ENCODE peak calls at places on chromosomes 3 and 15, in eight cellular contexts. U is amniotic stem cell; Y is SJSA1; E is esophagus squamous epithelium; D is HFFc6; Z is activated gamma-delta T cell treated with Interleukin-2 at 50 U/mL for 16 hours; N is AG08395; I is stimulated activated CD8-positive, alpha-beta memory T cell treated with anti-CD3 and anti-CD28 coated beads, Interleukin-15, amount 100 ng/mL, for 24 hours. W is an unnamed sample.

GRCh38 chr3:195135921-195136320 is 135.0 kb downstream of the XXYLT1 start:
- DNase-seq in U (no peak), E (no peak), N (no peak), Z (no peak), Y (no peak), I (no peak), D (no peak), W (no peak)

GRCh38 chr15:94177112-94177511 is 54.2 kb upstream of the MCTP2 start:
- DNase-seq in Z (no peak), N (no peak), E (no peak), D (peak), U (no peak), I (no peak), Y (no peak), W (no peak)

GRCh38 chr3:59998040-59998439 is 948.2 kb upstream of the CFAP20DC start:
- DNase-seq in N (no peak), U (no peak), E (no peak), D (no peak), I (no peak), Z (no peak), Y (no peak), W (no peak)

GRCh38 chr15:63672775-63673174 is 75.6 kb downstream of the FBXL22 start:
- DNase-seq in D (no peak), U (no peak), E (no peak), Z (no peak), Y (no peak), N (no peak), I (no peak), W (no peak)

GRCh38 chr3:63824309-63824708 is 5.2 kb downstream of the C3orf49 start:
- DNase-seq in Y (peak), U (peak), N (no peak), I (no peak), E (no peak), Z (no peak), D (peak), W (no peak)

GRCh38 chr15:101689901-101690300 is 34.4 kb downstream of the TARS3 start:
- DNase-seq in U (no peak), I (no peak), D (peak), Y (peak), Z (no peak), N (peak), E (no peak), W (no peak)

GRCh38 chr3:101690972-101691371 is 4.5 kb upstream of the RPL24 start:
- DNase-seq in Y (no peak), U (no peak), E (no peak), N (no peak), Z (no peak), I (no peak), D (no peak), W (no peak)

GRCh38 chr15:70182858-70183695 is 85.4 kb upstream of the TLE3 start:
- DNase-seq in Z (no peak), N (no peak), E (no peak), Y (no peak), U (no peak), D (no peak), I (no peak), W (no peak)

GRCh38 chr15:83030021-83030420 is 18.6 kb upstream of the C15orf40 start:
- DNase-seq in U (no peak), Z (no peak), Y (peak), N (no peak), I (no peak), D (peak), E (no peak), W (no peak)

GRCh38 chr3:149378420-149379388 is 1.3 kb upstream of the TM4SF1 start:
- DNase-seq in D (no peak), I (no peak), N (no peak), E (no peak), Z (no peak), Y (no peak), U (no peak), W (no peak)

GRCh38 chr3:78086150-78086549 is 1046.3 kb downstream of the ROBO2 start:
- DNase-seq in N (no peak), D (no peak), I (no peak), Y (no peak), U (no peak), Z (no peak), E (no peak), W (no peak)

GRCh38 chr3:168813261-168813660 is 717.5 kb upstream of the GOLIM4 start:
- DNase-seq in E (no peak), I (no peak), D (no peak), Z (no peak), Y (no peak), U (no peak), N (no peak), W (no peak)

GRCh38 chr3:99971761-99972160 is 142.5 kb downstream of the FILIP1L start:
- DNase-seq in D (no peak), U (no peak), Z (no peak), N (no peak), Y (no peak), I (no peak), E (no peak), W (no peak)

GRCh38 chr3:182118081-182118480 is 406.4 kb downstream of the SOX2 start:
- DNase-seq in Z (no peak), U (no peak), Y (peak), E (no peak), D (no peak), N (no peak), I (no peak), W (no peak)

GRCh38 chr3:158794936-158795518 is 6.8 kb upstream of the MFSD1 start:
- DNase-seq in I (no peak), N (peak), Y (no peak), D (peak), E (no peak), U (peak), Z (no peak), W (no peak)

GRCh38 chr3:107236661-107237375 is 140.4 kb upstream of the CCDC54 start:
- DNase-seq in Y (no peak), I (no peak), U (no peak), D (no peak), E (no peak), N (no peak), Z (no peak), W (peak)

GRCh38 chr3:181725830-181726229 is 14.1 kb downstream of the SOX2 start:
- DNase-seq in U (no peak), D (no peak), E (no peak), I (no peak), Y (no peak), Z (no peak), N (no peak), W (no peak)

GRCh38 chr15:69049976-69050375 is 35.5 kb downstream of the NOX5 start:
- DNase-seq in Y (no peak), Z (no peak), U (no peak), N (no peak), I (no peak), D (no peak), E (no peak), W (no peak)

GRCh38 chr3:45816544-45816943 is 20.2 kb upstream of the SLC6A20 start:
- DNase-seq in Y (no peak), E (no peak), N (no peak), U (no peak), Z (no peak), I (no peak), D (peak), W (no peak)

GRCh38 chr3:136297826-136298225 is 47.7 kb downstream of the PCCB start:
- DNase-seq in Y (no peak), D (no peak), E (no peak), U (no peak), Z (no peak), I (no peak), N (no peak), W (no peak)

GRCh38 chr3:29072626-29073025 is 208.2 kb upstream of the RBMS3 start:
- DNase-seq in I (no peak), Z (no peak), Y (no peak), U (no peak), E (no peak), N (peak), D (no peak), W (no peak)

GRCh38 chr3:98777801-98778220 is 14.7 kb downstream of the ST3GAL6 start:
- DNase-seq in Z (no peak), U (no peak), E (no peak), N (peak), I (no peak), D (peak), Y (no peak), W (no peak)

GRCh38 chr3:61783993-61784718 is 222.8 kb downstream of the PTPRG start:
- DNase-seq in D (peak), N (peak), Z (no peak), I (no peak), Y (no peak), E (no peak), U (no peak), W (no peak)